ENCODE peak calls at places on chromosomes 6 and 20, in nine cellular contexts. P, F, N, A, U, T, L, E and O are unnamed samples. For H3K9me3, the result is how much of the 10 kb centered on the place peaks cover.

GRCh38 chr6:170250451-170250850 is 40.4 kb downstream of the DLL1 start:
- DNase-seq in L (no peak), U (no peak), F (no peak), N (no peak), A (no peak), E (no peak), T (no peak), P (no peak), O (no peak)

GRCh38 chr20:4544765-4545164 is 176.9 kb upstream of the PRND start:
- DNase-seq in E (no peak), N (no peak), A (no peak), P (no peak), F (no peak), T (no peak), L (no peak), U (peak), O (no peak)

GRCh38 chr6:13586936-13587542 is 12.6 kb downstream of the SIRT5 start:
- DNase-seq in A (no peak), F (no peak), L (no peak), N (no peak), P (no peak), E (no peak), U (no peak), T (no peak), O (no peak)

GRCh38 chr6:148258868-148259267 is 83.8 kb upstream of the SASH1 start:
- DNase-seq in T (no peak), A (no peak), U (no peak), N (no peak), P (no peak), E (no peak), L (no peak), F (no peak), O (no peak)

GRCh38 chr6:157317129-157317814 is 6.0 kb downstream of the TMEM242 start:
- DNase-seq in L (peak), T (peak), N (no peak), P (peak), F (peak), E (peak), U (peak), A (peak), O (peak)

GRCh38 chr20:31841928-31842327 is 3.5 kb downstream of the FOXS1 start:
- DNase-seq in N (no peak), F (no peak), T (peak), U (peak), P (no peak), L (no peak), A (peak), E (no peak), O (no peak)

GRCh38 chr6:137856138-137856898 is 10.7 kb upstream of the TNFAIP3 start:
- DNase-seq in T (no peak), P (no peak), E (no peak), A (no peak), U (no peak), L (no peak), N (no peak), F (no peak), O (no peak)

GRCh38 chr6:41161851-41162552 is 914 bp downstream of the TREM2 start:
- DNase-seq in F (no peak), N (no peak), A (no peak), U (no peak), E (no peak), T (no peak), P (no peak), L (no peak), O (no peak)

GRCh38 chr6:26555505-26556262 is 17.5 kb downstream of the HMGN4 start:
- DNase-seq in U (no peak), L (no peak), E (no peak), A (no peak), N (no peak), P (no peak), F (no peak), T (no peak), O (no peak)

GRCh38 chr20:62961310-62961783 is 8.8 kb downstream of the SLC17A9 start:
- DNase-seq in F (no peak), E (no peak), P (no peak), L (no peak), T (no peak), U (no peak), N (no peak), A (no peak), O (no peak)

GRCh38 chr6:45605971-45606370 is 228.2 kb upstream of the SUPT3H start:
- DNase-seq in F (no peak), E (no peak), N (no peak), U (no peak), A (no peak), T (no peak), L (no peak), P (no peak), O (no peak)

GRCh38 chr6:148530394-148530923 is 187.8 kb downstream of the SASH1 start:
- DNase-seq in T (peak), F (no peak), P (no peak), N (no peak), U (peak), L (no peak), E (no peak), A (no peak), O (no peak)

GRCh38 chr6:130717657-130718056 is 109.5 kb upstream of the SMLR1 start:
- DNase-seq in T (no peak), F (no peak), E (no peak), U (no peak), N (no peak), P (no peak), A (no peak), L (no peak), O (no peak)

GRCh38 chr6:82988904-82989303 is 76.7 kb downstream of the UBE3D start:
- DNase-seq in E (no peak), N (no peak), U (peak), L (no peak), P (no peak), T (no peak), A (no peak), F (no peak), O (no peak)

GRCh38 chr6:7886132-7886531 is 24.5 kb downstream of the TXNDC5 start:
- DNase-seq in F (no peak), E (no peak), A (no peak), T (no peak), P (no peak), N (no peak), U (no peak), L (no peak), O (no peak)

GRCh38 chr20:25356294-25356933 is 34.2 kb downstream of the ABHD12 start:
- DNase-seq in A (no peak), N (peak), U (no peak), L (no peak), T (no peak), E (no peak), F (no peak), P (no peak), O (no peak)

GRCh38 chr20:32749914-32750637 is 6.8 kb upstream of the COMMD7 start:
- DNase-seq in L (no peak), T (no peak), U (no peak), E (no peak), A (no peak), P (no peak), F (no peak), N (no peak), O (no peak)

GRCh38 chr20:57922701-57923100 is 212.9 kb upstream of the PMEPA1 start:
- DNase-seq in L (no peak), P (no peak), U (no peak), F (no peak), A (no peak), E (no peak), N (no peak), T (no peak), O (no peak)

GRCh38 chr20:35311822-35312221 is 19.6 kb upstream of the FAM83C start:
- DNase-seq in U (no peak), A (no peak), L (no peak), N (no peak), P (no peak), E (no peak), T (no peak), F (no peak), O (no peak)

GRCh38 chr20:13739726-13740649 is 44.7 kb downstream of the ESF1 start:
- DNase-seq in T (no peak), P (no peak), U (no peak), E (no peak), N (no peak), A (no peak), F (no peak), L (no peak), O (no peak)

GRCh38 chr6:16950825-16951495 is 150.9 kb upstream of the STMND1 start:
- DNase-seq in L (no peak), P (no peak), U (no peak), E (no peak), N (no peak), A (no peak), F (no peak), T (no peak), O (no peak)

GRCh38 chr6:117795234-117795633 is 111.8 kb upstream of the SLC35F1 start:
- DNase-seq in P (no peak), T (no peak), F (no peak), N (no peak), U (peak), E (no peak), A (no peak), L (no peak), O (no peak)

GRCh38 chr6:16320533-16321340 is 82.3 kb downstream of the GMPR start:
- DNase-seq in E (peak), P (no peak), L (no peak), T (no peak), N (peak), U (no peak), A (no peak), F (no peak), O (no peak)

GRCh38 chr6:19032486-19033295 is 645.5 kb downstream of the RNF144B start:
- DNase-seq in E (no peak), P (no peak), L (no peak), T (peak), U (no peak), N (no peak), F (no peak), A (no peak), O (no peak)
- H3K9me3 ChIP-seq in E (under half), P (under half), L (under half), T (under half), U (under half), N (under half), F (under half), A (under half), O (under half)

GRCh38 chr6:31173406-31173805 is 2.9 kb upstream of the POU5F1 start:
- DNase-seq in F (no peak), L (no peak), U (no peak), N (no peak), E (no peak), A (peak), T (no peak), P (no peak), O (no peak)

GRCh38 chr6:31175961-31176360 is 5.5 kb upstream of the POU5F1 start:
- DNase-seq in U (no peak), T (no peak), E (no peak), N (no peak), P (no peak), L (no peak), A (peak), F (no peak), O (no peak)

GRCh38 chr6:31171931-31172882 is 1.7 kb upstream of the POU5F1 start:
- DNase-seq in T (no peak), N (peak), F (no peak), U (no peak), A (peak), E (no peak), L (no peak), P (no peak), O (no peak)

GRCh38 chr6:31172973-31173384 is 2.5 kb upstream of the POU5F1 start:
- DNase-seq in E (no peak), L (no peak), P (no peak), N (peak), F (no peak), T (no peak), U (no peak), A (peak), O (no peak)

DNA sequence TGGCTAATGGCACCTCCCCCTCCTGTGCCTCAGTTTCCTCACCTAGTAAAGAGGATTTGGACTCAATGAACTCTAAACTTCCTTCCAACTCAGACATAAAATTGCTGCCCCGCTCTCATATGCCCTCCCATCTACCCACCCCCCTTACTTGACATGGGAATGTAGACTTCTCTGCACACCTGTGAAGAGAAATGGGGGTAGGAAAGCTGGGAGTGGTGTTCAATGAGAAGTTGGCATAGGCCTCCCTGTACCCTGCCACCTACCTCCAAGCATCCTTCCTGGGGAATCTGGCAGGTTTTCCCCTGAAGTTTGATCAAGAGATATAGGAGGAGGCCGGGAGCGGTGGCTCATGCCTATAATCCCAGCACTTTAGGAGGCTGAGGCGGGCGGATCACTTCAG is 3.9 kb upstream of the POU5F1 start:
- DNase-seq in U (no peak), P (no peak), A (peak), L (no peak), N (no peak), E (no peak), F (no peak), T (no peak), O (no peak)
- H3K27ac ChIP-seq in U (no peak), P (no peak), A (no peak), L (no peak), N (no peak), E (no peak), F (no peak), T (no peak), O (no peak)

GRCh38 chr20:30816182-30816645 is 441.2 kb upstream of the DEFB115 start:
- DNase-seq in P (no peak), E (no peak), N (no peak), U (no peak), L (no peak), T (peak), F (peak), A (no peak), O (no peak)
- H3K9me3 ChIP-seq in P (under half), E (under half), N (under half), U (under half), L (under half), T (under half), F (under half), A (under half), O (under half)

GRCh38 chr6:135129139-135129867 is 51.8 kb upstream of the MYB start:
- DNase-seq in L (no peak), N (no peak), E (no peak), F (no peak), A (no peak), T (no peak), P (no peak), U (no peak), O (no peak)
- H3K27ac ChIP-seq in L (no peak), N (no peak), E (no peak), F (no peak), A (no peak), T (no peak), P (no peak), U (no peak), O (no peak)

GRCh38 chr6:366389-366788 is 25.2 kb upstream of the IRF4 start:
- DNase-seq in N (no peak), E (no peak), F (no peak), L (no peak), T (no peak), A (no peak), U (no peak), P (no peak), O (no peak)
- H3K9me3 ChIP-seq in N (under half), E (under half), F (under half), L (under half), T (under half), A (under half), U (under half), P (under half), O (under half)

GRCh38 chr20:34274694-34275093 is 28.5 kb downstream of the AHCY start:
- DNase-seq in T (no peak), L (no peak), N (no peak), E (no peak), U (no peak), F (no peak), P (no peak), A (no peak), O (no peak)
- H3K27ac ChIP-seq in T (no peak), L (no peak), N (no peak), E (no peak), U (no peak), F (no peak), P (no peak), A (no peak), O (no peak)

GRCh38 chr6:22673474-22673873 is 104.1 kb downstream of the HDGFL1 start:
- DNase-seq in A (no peak), E (no peak), U (no peak), N (no peak), L (no peak), F (no peak), T (no peak), P (no peak), O (no peak)
- H3K9me3 ChIP-seq in A (under half), E (under half), U (under half), N (under half), L (under half), F (under half), T (under half), P (under half), O (under half)